ENCODE peak calls at places on chromosomes 7 and 10, in four cellular contexts. Q, A, D and X are unnamed samples.

GRCh38 chr10:126013489-126014281 is 117.3 kb downstream of the FANK1 start:
- DNase-seq in Q (no peak), A (peak), D (no peak), X (peak)

GRCh38 chr10:30811665-30812017 is 182.1 kb upstream of the LYZL2 start:
- DNase-seq in Q (no peak), A (no peak), D (no peak), X (no peak)

GRCh38 chr7:15326044-15326644 is 235.7 kb downstream of the AGMO start:
- DNase-seq in Q (no peak), A (peak), D (peak), X (peak)

GRCh38 chr7:38506756-38507155 is 124.4 kb downstream of the AMPH start:
- DNase-seq in Q (no peak), A (no peak), D (no peak), X (no peak)

GRCh38 chr10:77856566-77856965 is 70.0 kb downstream of the DLG5 start:
- DNase-seq in Q (no peak), A (no peak), D (no peak), X (no peak)

GRCh38 chr7:43141091-43141490 is 28.6 kb downstream of the HECW1 start:
- DNase-seq in Q (no peak), A (no peak), D (no peak), X (peak)

GRCh38 chr7:129993275-129993674 is 40.5 kb upstream of the UBE2H start:
- DNase-seq in Q (no peak), A (no peak), D (no peak), X (no peak)

GRCh38 chr10:11282156-11282555 is 264.5 kb downstream of the CELF2 start:
- DNase-seq in Q (no peak), A (no peak), D (no peak), X (no peak)

GRCh38 chr7:50262916-50263690 is 41.4 kb upstream of the IKZF1 start:
- DNase-seq in Q (no peak), A (peak), D (no peak), X (no peak)

GRCh38 chr10:76352300-76352699 is 920.9 kb downstream of the LRMDA start:
- DNase-seq in Q (no peak), A (peak), D (no peak), X (no peak)

GRCh38 chr10:125091891-125092290 is 68.5 kb downstream of the CTBP2 start:
- DNase-seq in Q (no peak), A (no peak), D (no peak), X (no peak)

GRCh38 chr7:42886866-42887509 is 24.9 kb downstream of the C7orf25 start:
- DNase-seq in Q (no peak), A (no peak), D (no peak), X (no peak)

GRCh38 chr7:95910341-95910740 is 138.0 kb downstream of the DYNC1I1 start:
- DNase-seq in Q (no peak), A (no peak), D (no peak), X (no peak)

GRCh38 chr10:129417882-129418281 is 49.2 kb upstream of the MGMT start:
- DNase-seq in Q (no peak), A (no peak), D (no peak), X (no peak)

GRCh38 chr10:71748671-71749191 is 24.6 kb downstream of the VSIR start:
- DNase-seq in Q (peak), A (peak), D (no peak), X (no peak)

GRCh38 chr10:73576178-73576889 is 14.8 kb downstream of the USP54 start:
- DNase-seq in Q (peak), A (no peak), D (peak), X (no peak)
- TF ChIP-seq CREB1 in Q (no peak), A (no peak), D (no peak), X (no peak)

DNA sequence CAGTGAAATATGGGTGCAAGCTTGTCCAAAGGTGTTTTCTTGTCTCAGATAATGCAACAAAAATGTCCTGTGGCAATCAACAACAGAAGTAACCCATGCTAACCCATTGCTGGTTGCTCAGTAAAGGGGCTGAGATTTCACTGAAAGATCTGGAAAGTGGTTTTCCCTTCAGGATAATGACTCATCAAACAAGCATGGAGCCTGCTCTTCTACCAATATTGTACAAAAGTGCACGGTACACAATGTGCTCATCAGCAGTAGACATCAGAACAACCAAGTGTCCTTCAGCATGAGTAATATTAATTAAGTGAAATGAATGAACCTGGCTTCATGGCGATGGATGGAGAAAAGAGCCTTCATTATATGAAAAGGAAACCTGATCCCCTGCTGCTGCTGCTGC is 287.1 kb upstream of the NEBL start:
- DNase-seq in Q (no peak), A (no peak), D (no peak), X (no peak)
- TF ChIP-seq JUNB in Q (no peak), A (no peak), D (no peak), X (no peak)

GRCh38 chr7:26704786-26705185 is 159.6 kb downstream of the SKAP2 start:
- DNase-seq in Q (no peak), A (no peak), D (no peak), X (no peak)
- TF ChIP-seq CREB1 in Q (no peak), A (no peak), D (no peak), X (no peak)

GRCh38 chr7:100974021-100974420 is 4.7 kb downstream of the MUC12 start:
- DNase-seq in Q (no peak), A (no peak), D (no peak), X (no peak)
- TF ChIP-seq JUNB in Q (no peak), A (no peak), D (no peak), X (no peak)

GRCh38 chr10:46263831-46264268 is 22.9 kb upstream of the ANTXRL start:
- DNase-seq in Q (no peak), A (no peak), D (no peak), X (no peak)

GRCh38 chr10:46266506-46266985 is 20.3 kb upstream of the ANTXRL start:
- DNase-seq in Q (no peak), A (no peak), D (no peak), X (no peak)

GRCh38 chr10:46264737-46265368 is 21.9 kb upstream of the ANTXRL start:
- DNase-seq in Q (no peak), A (no peak), D (no peak), X (no peak)

GRCh38 chr10:46267132-46267985 is 19.4 kb upstream of the ANTXRL start:
- DNase-seq in Q (no peak), A (no peak), D (no peak), X (no peak)

GRCh38 chr10:46265981-46266505 is 20.8 kb upstream of the ANTXRL start:
- DNase-seq in Q (no peak), A (no peak), D (no peak), X (no peak)
- TF ChIP-seq CREB1 in Q (no peak), A (no peak), D (no peak), X (no peak)

GRCh38 chr7:17248527-17248926 is 49.9 kb upstream of the AHR start:
- DNase-seq in Q (no peak), A (no peak), D (no peak), X (no peak)

GRCh38 chr7:17239683-17240521 is 58.5 kb upstream of the AHR start:
- DNase-seq in Q (no peak), A (no peak), D (peak), X (no peak)

GRCh38 chr7:17247357-17247756 is 51.1 kb upstream of the AHR start:
- DNase-seq in Q (no peak), A (no peak), D (no peak), X (no peak)

GRCh38 chr7:17242504-17242903 is 55.9 kb upstream of the AHR start:
- DNase-seq in Q (no peak), A (no peak), D (no peak), X (no peak)

DNA sequence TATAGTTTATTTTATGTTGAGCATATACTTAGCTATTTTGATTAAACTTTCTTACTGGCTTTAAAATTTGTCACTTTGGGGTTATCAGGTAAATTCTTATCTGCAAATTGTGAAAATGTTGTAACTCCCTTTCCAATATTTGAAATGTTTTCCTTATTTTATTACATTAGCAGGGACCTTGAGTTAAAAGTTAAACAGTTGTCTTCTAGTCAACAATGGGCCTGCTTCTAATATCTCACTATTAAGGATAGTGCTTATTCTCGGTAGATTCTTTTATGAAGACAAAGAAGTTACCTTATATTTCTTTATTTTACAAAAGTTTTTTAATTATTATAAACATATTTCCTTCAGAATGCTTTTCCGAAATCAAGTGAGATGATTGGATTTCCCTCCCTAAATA is 53.7 kb upstream of the AHR start:
- DNase-seq in Q (no peak), A (no peak), D (no peak), X (no peak)
- TF ChIP-seq JUNB in Q (no peak), A (no peak), D (no peak), X (no peak)

GRCh38 chr10:93305122-93305521 is 177.0 kb downstream of the MYOF start:
- DNase-seq in Q (no peak), A (no peak), D (no peak), X (no peak)

GRCh38 chr10:93313798-93314197 is 168.3 kb downstream of the MYOF start:
- DNase-seq in Q (peak), A (no peak), D (no peak), X (no peak)

GRCh38 chr10:93309062-93309461 is 173.1 kb downstream of the MYOF start:
- DNase-seq in Q (no peak), A (no peak), D (no peak), X (no peak)
- TF ChIP-seq CREB1 in Q (no peak), A (no peak), D (no peak), X (no peak)

GRCh38 chr7:102028206-102028826 is 210.9 kb downstream of the CUX1 start:
- DNase-seq in Q (no peak), A (no peak), D (no peak), X (no peak)
- TF ChIP-seq JUNB in Q (no peak), A (no peak), D (no peak), X (no peak)